ENCODE peak calls at places on chromosomes 5 and 9, in six cellular contexts. D is T-cell, I is amygdala, Y is lung microvascular endothelial cell, B is B cell, T is activated T-cell treated with anti-CD3 and anti-CD28 coated beads for 24 hours. K is an unnamed sample.

GRCh38 chr5:88889165-88890069 is 6.4 kb upstream of the MEF2C start:
- DNase-seq in D (no peak), I (peak), Y (peak), B (no peak), T (no peak), K (no peak)

GRCh38 chr5:93677344-93678021 is 63.9 kb downstream of the POU5F2 start:
- DNase-seq in D (no peak), I (no peak), Y (no peak), B (no peak), T (no peak), K (no peak)

GRCh38 chr9:107276966-107277710 is 5.9 kb upstream of the RAD23B start:
- DNase-seq in D (no peak), I (no peak), Y (no peak), B (no peak), T (no peak), K (no peak)

GRCh38 chr9:91978739-91979414 is 28.8 kb upstream of the ROR2 start:
- DNase-seq in D (no peak), I (no peak), Y (peak), B (no peak), T (no peak), K (no peak)

GRCh38 chr5:59744531-59744992 is 149.0 kb downstream of the PDE4D start:
- DNase-seq in D (no peak), I (no peak), Y (peak), B (no peak), T (no peak), K (no peak)

GRCh38 chr5:59525957-59526356 is 367.6 kb downstream of the PDE4D start:
- DNase-seq in D (no peak), I (no peak), Y (peak), B (no peak), T (no peak), K (no peak)

GRCh38 chr9:94859226-94859625 is 132.7 kb downstream of the AOPEP start:
- DNase-seq in D (no peak), I (no peak), Y (no peak), B (no peak), T (no peak), K (no peak)

GRCh38 chr9:130634801-130635200 is 29.6 kb upstream of the PRDM12 start:
- DNase-seq in D (no peak), I (no peak), Y (no peak), B (no peak), T (no peak), K (no peak)

GRCh38 chr9:1709347-1709746 is 305.8 kb upstream of the SMARCA2 start:
- DNase-seq in D (no peak), I (no peak), Y (no peak), B (no peak), T (no peak), K (no peak)

GRCh38 chr9:135334953-135335460 is 144.6 kb upstream of the PPP1R26 start:
- DNase-seq in D (no peak), I (no peak), Y (no peak), B (no peak), T (no peak), K (no peak)

GRCh38 chr5:122773615-122774014 is 1.3 kb upstream of the SNX2 start:
- DNase-seq in D (no peak), I (no peak), Y (no peak), B (no peak), T (no peak), K (no peak)

GRCh38 chr5:1444361-1445189 is 665 bp downstream of the SLC6A3 start:
- DNase-seq in D (no peak), I (no peak), Y (no peak), B (no peak), T (no peak), K (no peak)

GRCh38 chr9:25374281-25374680 is 304.0 kb downstream of the TUSC1 start:
- DNase-seq in D (no peak), I (no peak), Y (no peak), B (no peak), T (no peak), K (no peak)

GRCh38 chr5:83467315-83468044 is 4.1 kb upstream of the VCAN start:
- DNase-seq in D (no peak), I (no peak), Y (no peak), B (no peak), T (no peak), K (no peak)

GRCh38 chr9:127754761-127755557 is 19.9 kb upstream of the TOR2A start:
- DNase-seq in D (no peak), I (no peak), Y (peak), B (no peak), T (no peak), K (no peak)

GRCh38 chr5:173567548-173567947 is 48.9 kb downstream of the BOD1 start:
- DNase-seq in D (no peak), I (no peak), Y (peak), B (no peak), T (no peak), K (no peak)

GRCh38 chr5:116579139-116579538 is 4.5 kb upstream of the SEMA6A start:
- DNase-seq in D (no peak), I (no peak), Y (no peak), B (no peak), T (no peak), K (no peak)

GRCh38 chr5:912356-913091 is 19.8 kb downstream of the TRIP13 start:
- DNase-seq in D (peak), I (peak), Y (peak), B (no peak), T (peak), K (peak)

GRCh38 chr5:135437796-135438560 is 9.2 kb downstream of the DCANP1 start:
- DNase-seq in D (no peak), I (peak), Y (peak), B (no peak), T (no peak), K (no peak)

GRCh38 chr9:86795861-86796497 is 151.3 kb downstream of the GAS1 start:
- DNase-seq in D (no peak), I (no peak), Y (no peak), B (no peak), T (no peak), K (no peak)

GRCh38 chr5:134945041-134945440 is 22.7 kb upstream of the CATSPER3 start:
- DNase-seq in D (no peak), I (no peak), Y (no peak), B (no peak), T (no peak), K (no peak)

GRCh38 chr9:69744688-69745380 is 15.0 kb downstream of the PTAR1 start:
- DNase-seq in D (no peak), I (no peak), Y (no peak), B (no peak), T (no peak), K (no peak)

GRCh38 chr9:89750117-89750551 is 145.3 kb downstream of the GADD45G start:
- DNase-seq in D (no peak), I (peak), Y (no peak), B (no peak), T (no peak), K (no peak)

GRCh38 chr9:106958955-106959657 is 96.1 kb downstream of the ZNF462 start:
- DNase-seq in D (no peak), I (no peak), Y (no peak), B (no peak), T (no peak), K (no peak)

GRCh38 chr5:51027276-51027675 is 356.0 kb upstream of the ISL1 start:
- DNase-seq in D (no peak), I (no peak), Y (no peak), B (no peak), T (no peak), K (no peak)

GRCh38 chr5:107466233-107466769 is 204.4 kb downstream of the EFNA5 start:
- DNase-seq in D (no peak), I (no peak), Y (peak), B (no peak), T (no peak), K (no peak)

GRCh38 chr5:32270946-32271345 is 41.8 kb downstream of the MTMR12 start:
- DNase-seq in D (no peak), I (no peak), Y (no peak), B (no peak), T (no peak), K (no peak)

GRCh38 chr5:38059876-38060275 is 198.5 kb upstream of the EGFLAM start:
- DNase-seq in D (no peak), I (no peak), Y (no peak), B (no peak), T (no peak), K (no peak)

GRCh38 chr5:172082180-172082579 is 75.7 kb upstream of the FBXW11 start:
- DNase-seq in D (no peak), I (no peak), Y (no peak), B (no peak), T (no peak), K (no peak)

GRCh38 chr5:50967388-50968039 is 301.1 kb downstream of the PARP8 start:
- DNase-seq in D (no peak), I (no peak), Y (peak), B (no peak), T (no peak), K (no peak)

GRCh38 chr5:110734101-110734500 is 4.7 kb upstream of the SLC25A46 start:
- DNase-seq in D (no peak), I (no peak), Y (no peak), B (no peak), T (no peak), K (no peak)

GRCh38 chr9:107345327-107345726 is 62.2 kb downstream of the RAD23B start:
- DNase-seq in D (no peak), I (no peak), Y (no peak), B (no peak), T (no peak), K (no peak)

GRCh38 chr9:129509508-129509907 is 111.4 kb downstream of the C9orf50 start:
- DNase-seq in D (no peak), I (no peak), Y (peak), B (no peak), T (no peak), K (no peak)

GRCh38 chr5:140544986-140545385 is 2.5 kb upstream of the EIF4EBP3 start:
- DNase-seq in D (no peak), I (no peak), Y (no peak), B (no peak), T (no peak), K (no peak)

GRCh38 chr5:76029739-76030138 is 53.4 kb upstream of the SV2C start:
- DNase-seq in D (no peak), I (no peak), Y (no peak), B (no peak), T (no peak), K (no peak)

GRCh38 chr5:119476341-119476740 is 24.0 kb downstream of the HSD17B4 start:
- DNase-seq in D (no peak), I (no peak), Y (no peak), B (no peak), T (no peak), K (no peak)

GRCh38 chr9:69877852-69878507 is 57.4 kb downstream of the CFAP95 start:
- DNase-seq in D (no peak), I (no peak), Y (peak), B (no peak), T (no peak), K (no peak)

GRCh38 chr9:36093384-36093783 is 43.1 kb upstream of the GLIPR2 start:
- DNase-seq in D (no peak), I (no peak), Y (no peak), B (no peak), T (no peak), K (no peak)

K was measured in activated T-helper 2 cell treated with anti-CD3 and anti-CD28 coated beads, Interferon-gamma antibody, Interleukin-2, Interleukin-4, amounts not matched to agents 10 μg/mL and 5 μg/mL and 100 μg/mL, durations not matched to agents 14 hours and 24 hours and 36 hours.